ENCODE peak calls at places on chromosomes 3 and 15, in seven cellular contexts. X, W, S, N, L, H and D are unnamed samples.

GRCh38 chr3:123821920-123822319 is 62.2 kb downstream of the MYLK start:
- DNase-seq in N (no peak), H (no peak), W (no peak), L (no peak), X (no peak), S (no peak), D (no peak)

GRCh38 chr3:8869613-8870012 is 93.7 kb downstream of the RAD18 start:
- DNase-seq in S (no peak), N (no peak), H (no peak), X (no peak), L (peak), W (no peak), D (peak)

GRCh38 chr3:173650596-173650995 is 253.1 kb downstream of the NLGN1 start:
- DNase-seq in X (no peak), H (no peak), L (no peak), S (no peak), N (no peak), W (no peak), D (no peak)

GRCh38 chr15:91849749-91850161 is 3.8 kb upstream of the SLCO3A1 start:
- DNase-seq in N (peak), L (no peak), W (no peak), X (no peak), H (no peak), S (peak), D (no peak)

GRCh38 chr15:69032703-69033373 is 18.3 kb downstream of the NOX5 start:
- DNase-seq in H (no peak), W (no peak), L (no peak), X (no peak), N (no peak), S (no peak), D (peak)

GRCh38 chr3:57787867-57788623 is 31.9 kb downstream of the SLMAP start:
- DNase-seq in S (no peak), W (no peak), N (no peak), L (no peak), X (no peak), H (no peak), D (no peak)

GRCh38 chr3:45204136-45204535 is 22.0 kb downstream of the TMEM158 start:
- DNase-seq in N (no peak), H (no peak), L (no peak), X (no peak), S (no peak), W (no peak), D (no peak)

GRCh38 chr3:188948658-188949400 is 222.9 kb upstream of the TPRG1 start:
- DNase-seq in W (no peak), X (no peak), S (no peak), N (no peak), L (no peak), H (no peak), D (peak)

GRCh38 chr3:136194409-136195257 is 1.5 kb downstream of the MSL2 start:
- DNase-seq in W (peak), S (no peak), N (no peak), L (peak), H (peak), X (no peak), D (peak)

GRCh38 chr3:184235381-184236032 is 6.1 kb downstream of the VWA5B2 start:
- DNase-seq in S (peak), H (no peak), N (peak), L (no peak), X (no peak), W (no peak), D (peak)

GRCh38 chr3:180409170-180409569 is 192.8 kb upstream of the TTC14 start:
- DNase-seq in S (no peak), H (no peak), N (no peak), L (no peak), X (no peak), W (no peak), D (no peak)

GRCh38 chr15:59349715-59350420 is 22.8 kb downstream of the MYO1E start:
- DNase-seq in S (no peak), X (no peak), N (no peak), L (no peak), H (no peak), W (no peak), D (peak)

GRCh38 chr3:143979813-143980212 is 8.2 kb downstream of the DIPK2A start:
- DNase-seq in S (no peak), N (no peak), W (no peak), H (no peak), X (no peak), L (no peak), D (no peak)

GRCh38 chr15:79602731-79603130 is 170.6 kb downstream of the MINAR1 start:
- DNase-seq in S (no peak), X (no peak), L (no peak), W (no peak), H (no peak), N (no peak), D (no peak)

GRCh38 chr3:147589016-147589415 is 179.9 kb downstream of the ZIC1 start:
- DNase-seq in S (no peak), X (no peak), L (no peak), W (no peak), N (no peak), H (no peak), D (no peak)

GRCh38 chr3:157231071-157231470 is 71.1 kb upstream of the CCNL1 start:
- DNase-seq in H (no peak), N (no peak), W (no peak), X (no peak), S (no peak), L (no peak), D (no peak)

GRCh38 chr3:194488007-194488742 is 1.4 kb upstream of the ATP13A3 start:
- DNase-seq in W (peak), L (no peak), S (no peak), N (no peak), X (no peak), H (no peak), D (peak)

GRCh38 chr3:170909129-170909903 is 879 bp upstream of the EIF5A2 start:
- DNase-seq in X (no peak), S (no peak), L (no peak), H (no peak), W (no peak), N (no peak), D (no peak)

GRCh38 chr15:81296218-81296617 is 27.7 kb downstream of the STARD5 start:
- DNase-seq in N (no peak), L (no peak), X (no peak), S (no peak), H (no peak), W (no peak), D (no peak)

GRCh38 chr3:86793786-86794185 is 197.2 kb downstream of the VGLL3 start:
- DNase-seq in X (no peak), W (no peak), S (no peak), N (no peak), H (no peak), L (no peak), D (peak)

GRCh38 chr3:14768182-14768790 is 50.5 kb upstream of the FGD5 start:
- DNase-seq in L (no peak), X (no peak), S (no peak), W (no peak), H (no peak), N (no peak), D (peak)

GRCh38 chr3:127694467-127695215 is 21.9 kb downstream of the ABTB1 start:
- DNase-seq in H (peak), W (peak), S (peak), L (no peak), N (peak), X (no peak), D (no peak)

GRCh38 chr15:100495861-100496260 is 32.9 kb downstream of the CERS3 start:
- DNase-seq in S (no peak), W (no peak), L (no peak), N (no peak), H (no peak), X (no peak), D (no peak)

GRCh38 chr3:116863842-116864626 is 154.5 kb downstream of the TUSC7 start:
- DNase-seq in S (peak), H (no peak), X (no peak), L (peak), N (no peak), W (no peak), D (peak)

GRCh38 chr15:85474700-85475316 is 94.4 kb downstream of the AKAP13 start:
- DNase-seq in W (no peak), L (no peak), H (no peak), S (no peak), N (no peak), X (no peak), D (no peak)

GRCh38 chr15:76199106-76200082 is 111.9 kb downstream of the ETFA start:
- DNase-seq in L (no peak), S (no peak), X (no peak), N (no peak), W (no peak), H (peak), D (peak)

GRCh38 chr3:12994357-12994606 is 78.9 kb downstream of the IQSEC1 start:
- DNase-seq in N (no peak), S (no peak), H (no peak), X (no peak), L (no peak), W (no peak), D (no peak)

GRCh38 chr3:190606596-190606995 is 92.7 kb downstream of the IL1RAP start:
- DNase-seq in L (no peak), N (no peak), H (no peak), W (no peak), X (no peak), S (no peak), D (no peak)

GRCh38 chr3:170780955-170781354 is 89.0 kb downstream of the RPL22L1 start:
- DNase-seq in W (no peak), L (no peak), S (no peak), H (no peak), X (no peak), N (no peak), D (no peak)

GRCh38 chr3:145395421-145395820 is 765.6 kb downstream of the PLOD2 start:
- DNase-seq in W (no peak), X (no peak), H (no peak), S (no peak), L (no peak), N (no peak), D (no peak)

GRCh38 chr3:102068736-102069135 is 219.4 kb downstream of the NFKBIZ start:
- DNase-seq in S (no peak), L (no peak), W (no peak), N (no peak), X (no peak), H (no peak), D (no peak)